ENCODE peak calls at places on chromosomes 3 and 15, in eight cellular contexts. E, I, N, B, U, M, G and C are unnamed samples.

GRCh38 chr15:59817834-59818233 is 128.7 kb upstream of the BNIP2 start:
- DNase-seq in M (no peak), E (no peak), I (no peak), B (no peak), G (no peak), N (no peak), U (no peak), C (no peak)

GRCh38 chr3:51678685-51679084 is 7.6 kb downstream of the TEX264 start:
- DNase-seq in E (no peak), B (peak; percentile 5), G (no peak), U (no peak), N (no peak), I (no peak), M (no peak), C (no peak)

GRCh38 chr15:90934256-90934948 is 683 bp upstream of the UNC45A start:
- DNase-seq in G (peak; percentile 91), M (peak; percentile 51), U (no peak), E (peak; percentile 82), I (peak; percentile 69), N (peak; percentile 87), B (peak; percentile 86), C (peak; percentile 81)

GRCh38 chr3:181712190-181712504 is 422 bp downstream of the SOX2 start:
- DNase-seq in I (no peak), G (no peak), B (no peak), M (no peak), E (no peak), N (no peak), U (no peak), C (no peak)

GRCh38 chr3:9761919-9762318 is 7.8 kb downstream of the CAMK1 start:
- DNase-seq in B (no peak), N (no peak), U (no peak), I (no peak), M (no peak), G (no peak), E (no peak), C (no peak)

GRCh38 chr15:74062671-74063070 is 19.7 kb downstream of the GOLGA6A start:
- DNase-seq in E (no peak), U (no peak), G (peak; percentile 3), N (no peak), I (no peak), B (no peak), M (no peak), C (no peak)

GRCh38 chr3:71095511-71096305 is 487.8 kb downstream of the FOXP1 start:
- DNase-seq in I (no peak), N (no peak), U (no peak), M (no peak), G (no peak), B (no peak), E (no peak), C (no peak)

GRCh38 chr3:86451749-86452148 is 539.2 kb downstream of the VGLL3 start:
- DNase-seq in B (no peak), U (no peak), G (no peak), M (no peak), N (no peak), I (no peak), E (no peak), C (no peak)

GRCh38 chr3:172840913-172841312 is 90.4 kb downstream of the ECT2 start:
- DNase-seq in N (no peak), M (no peak), B (no peak), E (no peak), I (no peak), G (no peak), U (no peak), C (no peak)

GRCh38 chr15:31396881-31397560 is 70.4 kb downstream of the KLF13 start:
- DNase-seq in N (peak; percentile 89), M (no peak), E (peak; percentile 45), I (no peak), B (peak; percentile 84), U (no peak), G (peak; percentile 4), C (peak; percentile 95)

GRCh38 chr3:195803309-195803908 is 8.3 kb downstream of the MUC4 start:
- DNase-seq in E (no peak), U (no peak), I (no peak), G (no peak), M (no peak), N (no peak), B (peak; percentile 36), C (no peak)

GRCh38 chr15:33934896-33935295 is 33.4 kb upstream of the CHRM5 start:
- DNase-seq in G (no peak), N (no peak), M (no peak), B (no peak), E (no peak), U (no peak), I (no peak), C (peak; percentile 33)

GRCh38 chr3:128050597-128050996 is 1.6 kb upstream of the SEC61A1 start:
- DNase-seq in G (no peak), U (no peak), I (no peak), N (no peak), M (no peak), E (no peak), B (no peak), C (peak; percentile 83)

GRCh38 chr3:110593749-110594148 is 477.9 kb upstream of the NECTIN3 start:
- DNase-seq in N (no peak), E (no peak), B (no peak), I (no peak), G (no peak), M (no peak), U (no peak), C (no peak)

GRCh38 chr3:66557166-66557565 is 56.3 kb upstream of the LRIG1 start:
- DNase-seq in U (no peak), B (no peak), N (no peak), M (no peak), G (no peak), E (no peak), I (no peak), C (no peak)

GRCh38 chr3:53764376-53764775 is 81.8 kb downstream of the CHDH start:
- DNase-seq in G (no peak), U (no peak), I (no peak), E (no peak), N (no peak), M (no peak), B (no peak), C (no peak)

GRCh38 chr15:63408514-63408913 is 26.9 kb upstream of the CA12 start:
- DNase-seq in U (no peak), M (no peak), B (no peak), N (no peak), G (no peak), I (peak; percentile 26), E (no peak), C (no peak)

GRCh38 chr3:58266577-58266976 is 29.0 kb downstream of the ABHD6 start:
- DNase-seq in U (no peak), I (peak; percentile 6), G (no peak), M (no peak), N (no peak), B (no peak), E (no peak), C (no peak)

GRCh38 chr3:24508423-24508839 is 13.8 kb upstream of the THRB start:
- DNase-seq in U (no peak), M (no peak), N (no peak), B (peak; percentile 23), E (no peak), G (no peak), I (no peak), C (no peak)

GRCh38 chr3:33256249-33256648 is 21.0 kb upstream of the FBXL2 start:
- DNase-seq in M (no peak), N (no peak), G (no peak), U (no peak), E (no peak), I (no peak), B (no peak), C (no peak)

GRCh38 chr3:111936967-111937366 is 41.9 kb upstream of the ABHD10 start:
- DNase-seq in G (no peak), M (no peak), B (peak; percentile 72), I (no peak), N (no peak), U (no peak), E (no peak), C (no peak)

GRCh38 chr15:23064156-23064555 is 24.8 kb upstream of the TUBGCP5 start:
- DNase-seq in U (no peak), I (no peak), M (no peak), G (no peak), B (no peak), E (no peak), N (no peak), C (no peak)

GRCh38 chr15:51108933-51109550 is 14.3 kb upstream of the TNFAIP8L3 start:
- DNase-seq in E (no peak), G (no peak), N (peak; percentile 41), M (no peak), I (no peak), U (no peak), B (peak; percentile 57), C (peak; percentile 86)

GRCh38 chr3:186360779-186361178 is 1.3 kb downstream of the DGKG start:
- DNase-seq in M (no peak), U (no peak), E (no peak), B (no peak), I (peak; percentile 46), N (peak; percentile 20), G (no peak), C (no peak)

GRCh38 chr3:16494094-16494493 is 19.4 kb downstream of the RFTN1 start:
- DNase-seq in N (no peak), U (no peak), G (no peak), E (no peak), B (no peak), M (no peak), I (no peak), C (no peak)

GRCh38 chr15:61016087-61016486 is 213.0 kb downstream of the RORA start:
- DNase-seq in E (no peak), I (no peak), M (no peak), N (no peak), U (no peak), G (no peak), B (no peak), C (no peak)